ENCODE peak calls at places on chromosomes 4 and X, in eight cellular contexts. One of them, this sample, is unnamed.
A peak's percentile ranks its signal among the peaks of the same experiment; 100 is the strongest.

GRCh38 chr4:56626963-56627362 is 54.1 kb downstream of the HOPX start:
- DNase-seq in PC-9: no peak
- DNase-seq in SK-N-SH: no peak
- DNase-seq in OCI-LY7: no peak
- DNase-seq in GM23338: no peak
- DNase-seq in MM.1S: peak; percentile 19
- DNase-seq in PC-3: peak; percentile 29
- DNase-seq in HCT116: no peak
- DNase-seq in this sample: no peak

GRCh38 chr4:8267077-8267476 is 2.5 kb upstream of the HTRA3 start:
- DNase-seq in PC-9: peak; percentile 44
- DNase-seq in HCT116: peak; percentile 35
- DNase-seq in PC-3: peak; percentile 68
- DNase-seq in GM23338: peak; percentile 87
- DNase-seq in SK-N-SH: peak; percentile 73
- DNase-seq in MM.1S: peak; percentile 42
- DNase-seq in OCI-LY7: peak; percentile 54
- DNase-seq in this sample: peak; percentile 81

GRCh38 chrX:68917799-68918198 is 89.0 kb downstream of the EFNB1 start:
- DNase-seq in MM.1S: no peak
- DNase-seq in PC-3: no peak
- DNase-seq in PC-9: no peak
- DNase-seq in HCT116: no peak
- DNase-seq in SK-N-SH: peak; percentile 47
- DNase-seq in GM23338: no peak
- DNase-seq in OCI-LY7: no peak
- DNase-seq in this sample: no peak

GRCh38 chrX:64976673-64977040 is 407 bp upstream of the ZC4H2 start:
- DNase-seq in PC-3: no peak
- DNase-seq in GM23338: peak; percentile 14
- DNase-seq in MM.1S: no peak
- DNase-seq in SK-N-SH: no peak
- DNase-seq in OCI-LY7: no peak
- DNase-seq in HCT116: no peak
- DNase-seq in PC-9: no peak
- DNase-seq in this sample: no peak

GRCh38 chr4:40536032-40536431 is 93.6 kb downstream of the RBM47 start:
- DNase-seq in SK-N-SH: no peak
- DNase-seq in MM.1S: no peak
- DNase-seq in OCI-LY7: peak; percentile 88
- DNase-seq in PC-9: no peak
- DNase-seq in HCT116: no peak
- DNase-seq in GM23338: no peak
- DNase-seq in PC-3: no peak
- DNase-seq in this sample: no peak

GRCh38 chr4:156329779-156330178 is 376.1 kb upstream of the CTSO start:
- DNase-seq in PC-3: peak; percentile 25
- DNase-seq in MM.1S: no peak
- DNase-seq in SK-N-SH: no peak
- DNase-seq in OCI-LY7: no peak
- DNase-seq in GM23338: no peak
- DNase-seq in HCT116: no peak
- DNase-seq in PC-9: no peak
- DNase-seq in this sample: no peak

GRCh38 chrX:71941771-71942170 is 31.1 kb downstream of the NHSL2 start:
- DNase-seq in PC-9: no peak
- DNase-seq in MM.1S: no peak
- DNase-seq in SK-N-SH: no peak
- DNase-seq in OCI-LY7: no peak
- DNase-seq in PC-3: peak; percentile 30
- DNase-seq in GM23338: no peak
- DNase-seq in HCT116: no peak
- DNase-seq in this sample: peak; percentile 49

GRCh38 chrX:73930300-73930699 is 367.3 kb downstream of the CHIC1 start:
- DNase-seq in SK-N-SH: no peak
- DNase-seq in GM23338: no peak
- DNase-seq in MM.1S: no peak
- DNase-seq in OCI-LY7: no peak
- DNase-seq in PC-9: peak; percentile 36
- DNase-seq in HCT116: no peak
- DNase-seq in PC-3: peak; percentile 15
- DNase-seq in this sample: no peak

GRCh38 chr4:133152330-133152791 is 3.3 kb downstream of the PCDH10 start:
- DNase-seq in HCT116: no peak
- DNase-seq in GM23338: peak; percentile 29
- DNase-seq in OCI-LY7: no peak
- DNase-seq in SK-N-SH: no peak
- DNase-seq in PC-9: no peak
- DNase-seq in PC-3: no peak
- DNase-seq in MM.1S: no peak
- DNase-seq in this sample: no peak

GRCh38 chrX:1465261-1466231 is 12.8 kb upstream of the ASMTL start:
- DNase-seq in PC-3: no peak
- DNase-seq in HCT116: no peak
- DNase-seq in SK-N-SH: no peak
- DNase-seq in PC-9: no peak
- DNase-seq in OCI-LY7: no peak
- DNase-seq in GM23338: no peak
- DNase-seq in MM.1S: no peak
- DNase-seq in this sample: no peak

GRCh38 chrX:9532349-9532748 is 67.5 kb downstream of the TBL1X start:
- DNase-seq in PC-3: no peak
- DNase-seq in GM23338: no peak
- DNase-seq in HCT116: no peak
- DNase-seq in OCI-LY7: no peak
- DNase-seq in SK-N-SH: no peak
- DNase-seq in MM.1S: no peak
- DNase-seq in PC-9: no peak
- DNase-seq in this sample: no peak

GRCh38 chr4:35521682-35522081 is 722.6 kb downstream of the ARAP2 start:
- DNase-seq in MM.1S: no peak
- DNase-seq in GM23338: no peak
- DNase-seq in OCI-LY7: no peak
- DNase-seq in HCT116: no peak
- DNase-seq in SK-N-SH: no peak
- DNase-seq in PC-9: no peak
- DNase-seq in PC-3: no peak
- DNase-seq in this sample: no peak

GRCh38 chrX:30791296-30792278 is 97.5 kb downstream of the TAB3 start:
- DNase-seq in PC-9: no peak
- DNase-seq in OCI-LY7: no peak
- DNase-seq in PC-3: no peak
- DNase-seq in SK-N-SH: no peak
- DNase-seq in HCT116: no peak
- DNase-seq in GM23338: no peak
- DNase-seq in MM.1S: no peak
- DNase-seq in this sample: no peak

GRCh38 chr4:62909238-62909637 is 1500.0 kb downstream of the TECRL start:
- DNase-seq in HCT116: no peak
- DNase-seq in PC-9: no peak
- DNase-seq in MM.1S: no peak
- DNase-seq in OCI-LY7: no peak
- DNase-seq in PC-3: no peak
- DNase-seq in SK-N-SH: no peak
- DNase-seq in GM23338: no peak
- DNase-seq in this sample: no peak

GRCh38 chr4:142534994-142535393 is 311.1 kb downstream of the INPP4B start:
- DNase-seq in PC-9: peak; percentile 44
- DNase-seq in GM23338: no peak
- DNase-seq in MM.1S: no peak
- DNase-seq in OCI-LY7: no peak
- DNase-seq in PC-3: peak; percentile 91
- DNase-seq in SK-N-SH: no peak
- DNase-seq in HCT116: no peak
- DNase-seq in this sample: no peak

GRCh38 chr4:97819314-97819713 is 324.0 kb downstream of the STPG2 start:
- DNase-seq in OCI-LY7: no peak
- DNase-seq in HCT116: no peak
- DNase-seq in MM.1S: no peak
- DNase-seq in PC-9: no peak
- DNase-seq in SK-N-SH: no peak
- DNase-seq in PC-3: peak; percentile 49
- DNase-seq in GM23338: no peak
- DNase-seq in this sample: no peak

GRCh38 chr4:133929540-133929939 is 272.0 kb downstream of the PABPC4L start:
- DNase-seq in GM23338: no peak
- DNase-seq in SK-N-SH: no peak
- DNase-seq in PC-9: no peak
- DNase-seq in PC-3: no peak
- DNase-seq in MM.1S: no peak
- DNase-seq in OCI-LY7: no peak
- DNase-seq in HCT116: no peak
- DNase-seq in this sample: no peak

GRCh38 chr4:101345271-101345595 is 2.1 kb downstream of the PPP3CA start:
- DNase-seq in GM23338: no peak
- DNase-seq in SK-N-SH: peak; percentile 30
- DNase-seq in OCI-LY7: peak; percentile 34
- DNase-seq in PC-9: no peak
- DNase-seq in MM.1S: no peak
- DNase-seq in PC-3: no peak
- DNase-seq in HCT116: no peak
- DNase-seq in this sample: no peak

GRCh38 chr4:81052119-81053068 is 21.9 kb downstream of the BMP3 start:
- DNase-seq in SK-N-SH: peak; percentile 20
- DNase-seq in MM.1S: peak; percentile 96
- DNase-seq in HCT116: peak; percentile 59
- DNase-seq in OCI-LY7: peak; percentile 99
- DNase-seq in PC-9: peak; percentile 46
- DNase-seq in GM23338: peak; percentile 87
- DNase-seq in PC-3: peak; percentile 74
- DNase-seq in this sample: peak; percentile 75

GRCh38 chr4:3365871-3366842 is 73.3 kb downstream of the RGS12 start:
- DNase-seq in OCI-LY7: no peak
- DNase-seq in HCT116: no peak
- DNase-seq in MM.1S: no peak
- DNase-seq in PC-9: no peak
- DNase-seq in PC-3: no peak
- DNase-seq in SK-N-SH: peak; percentile 39
- DNase-seq in GM23338: no peak
- DNase-seq in this sample: no peak

DNA sequence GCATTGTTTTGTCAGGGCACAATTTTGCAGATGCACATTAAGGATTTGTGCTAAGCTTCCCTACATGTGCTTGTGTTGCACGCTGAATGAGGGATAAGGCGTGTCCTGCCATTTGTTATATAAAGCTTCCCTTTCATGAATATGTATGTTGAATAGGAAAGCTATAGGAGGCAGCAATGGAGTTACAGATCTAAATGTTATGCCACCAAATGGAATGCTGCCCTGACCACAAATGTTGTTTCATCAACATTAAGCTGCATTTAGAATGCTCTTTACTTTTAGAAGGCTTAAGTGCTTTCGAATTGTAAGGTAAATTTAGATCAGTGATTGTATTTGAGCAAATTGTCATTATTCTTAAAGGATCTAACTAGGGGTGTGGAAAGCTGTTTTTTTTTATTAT is 21.0 kb downstream of the SGMS2 start:
- DNase-seq in MM.1S: no peak
- DNase-seq in OCI-LY7: no peak
- DNase-seq in PC-3: no peak
- DNase-seq in PC-9: no peak
- DNase-seq in GM23338: no peak
- DNase-seq in SK-N-SH: no peak
- DNase-seq in HCT116: no peak
- DNase-seq in this sample: no peak
- H3K9me2 ChIP-seq in MM.1S: no peaks in the 10 kb centered on the region
- H3K9me2 ChIP-seq in OCI-LY7: no peaks in the 10 kb centered on the region
- H3K9me2 ChIP-seq in PC-3: no peaks in the 10 kb centered on the region
- H3K9me2 ChIP-seq in PC-9: no peaks in the 10 kb centered on the region
- H3K9me2 ChIP-seq in GM23338: peaks cover 7% of the 10 kb centered on the region
- H3K9me2 ChIP-seq in SK-N-SH: no peaks in the 10 kb centered on the region
- H3K9me2 ChIP-seq in HCT116: no peaks in the 10 kb centered on the region
- H3K9me2 ChIP-seq in this sample: no peaks in the 10 kb centered on the region

DNA sequence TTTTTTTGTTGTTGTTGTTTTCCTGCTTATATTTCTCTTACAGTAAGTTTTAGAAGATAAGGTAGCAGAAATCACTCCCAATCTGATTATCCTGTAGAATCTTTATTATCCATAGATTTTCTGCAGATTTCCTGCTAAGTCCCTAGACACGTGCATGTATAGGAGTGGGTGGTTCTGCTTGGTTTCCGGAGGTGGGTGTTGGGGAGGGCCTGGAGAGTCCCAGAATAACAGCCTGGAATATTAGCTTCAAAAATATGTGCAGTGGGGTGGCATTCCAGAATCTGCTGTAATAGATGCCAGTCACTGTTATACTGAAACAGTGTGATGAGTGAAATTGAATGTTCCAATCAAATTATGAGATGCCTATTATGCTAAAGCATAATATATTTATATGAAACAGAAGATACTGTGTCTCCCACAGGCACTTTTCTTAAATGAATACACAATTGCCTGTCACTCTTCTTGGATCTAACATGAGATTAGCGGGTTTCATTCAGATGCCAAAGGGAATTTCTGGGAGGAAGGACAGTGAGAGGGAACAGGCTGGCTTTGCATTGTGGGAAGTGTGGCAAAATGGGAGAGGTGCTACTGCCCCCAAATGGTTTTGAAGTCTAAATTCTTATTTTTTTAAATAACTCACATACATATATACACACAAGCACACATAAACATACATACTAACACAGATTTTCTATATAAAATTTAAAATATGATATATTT is 37.6 kb downstream of the C4orf50 start:
- DNase-seq in OCI-LY7: no peak
- DNase-seq in MM.1S: no peak
- DNase-seq in HCT116: peak; percentile 7
- DNase-seq in PC-9: no peak
- DNase-seq in SK-N-SH: peak; percentile 73
- DNase-seq in GM23338: no peak
- DNase-seq in PC-3: no peak
- DNase-seq in this sample: no peak
- TF ChIP-seq CTCF in OCI-LY7: peak; percentile 26
- TF ChIP-seq CTCF in MM.1S: no peak
- TF ChIP-seq CTCF in HCT116: no peak
- TF ChIP-seq CTCF in PC-9: no peak
- TF ChIP-seq CTCF in SK-N-SH: no peak
- TF ChIP-seq CTCF in GM23338: peak; percentile 42
- TF ChIP-seq CTCF in PC-3: no peak
- TF ChIP-seq CTCF in this sample: peak; percentile 13

GRCh38 chr4:53614616-53615015 is 23.3 kb upstream of the LNX1 start:
- DNase-seq in MM.1S: no peak
- DNase-seq in SK-N-SH: no peak
- DNase-seq in GM23338: peak; percentile 76
- DNase-seq in PC-9: no peak
- DNase-seq in OCI-LY7: peak; percentile 8
- DNase-seq in HCT116: no peak
- DNase-seq in PC-3: peak; percentile 72
- DNase-seq in this sample: peak; percentile 48
- H3K4me2 ChIP-seq in MM.1S: no peak overlapping the region
- H3K4me2 ChIP-seq in SK-N-SH: no peak overlapping the region
- H3K4me2 ChIP-seq in GM23338: no peak overlapping the region
- H3K4me2 ChIP-seq in PC-9: no peak overlapping the region
- H3K4me2 ChIP-seq in OCI-LY7: no peak overlapping the region
- H3K4me2 ChIP-seq in HCT116: no peak overlapping the region
- H3K4me2 ChIP-seq in PC-3: no peak overlapping the region
- H3K4me2 ChIP-seq in this sample: no peak overlapping the region

DNA sequence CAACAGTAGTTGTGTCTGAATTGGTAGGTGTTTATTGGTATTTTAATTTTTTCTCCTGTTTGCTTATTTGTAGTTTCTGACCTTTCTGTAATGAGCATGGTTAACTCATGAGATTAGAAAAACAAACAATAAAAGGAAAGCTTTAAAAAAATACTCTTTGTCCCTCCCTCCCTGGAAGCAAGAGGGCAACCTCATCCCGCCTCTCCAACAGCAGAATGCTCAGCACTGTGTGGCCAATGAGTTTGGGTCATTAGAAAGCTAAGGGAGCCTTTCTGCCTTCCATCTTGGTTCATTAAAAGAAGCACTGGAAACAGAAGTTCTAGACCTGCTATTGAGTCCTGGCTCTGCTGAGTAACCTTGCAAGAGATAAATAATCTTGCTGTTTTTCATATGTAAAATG is 33.9 kb downstream of the TRPC5 start:
- DNase-seq in SK-N-SH: no peak
- DNase-seq in MM.1S: no peak
- DNase-seq in PC-3: no peak
- DNase-seq in OCI-LY7: no peak
- DNase-seq in GM23338: peak; percentile 4
- DNase-seq in PC-9: no peak
- DNase-seq in HCT116: no peak
- DNase-seq in this sample: peak; percentile 32
- H3K9me2 ChIP-seq in SK-N-SH: no peaks in the 10 kb centered on the region
- H3K9me2 ChIP-seq in MM.1S: no peaks in the 10 kb centered on the region
- H3K9me2 ChIP-seq in PC-3: no peaks in the 10 kb centered on the region
- H3K9me2 ChIP-seq in OCI-LY7: no peaks in the 10 kb centered on the region
- H3K9me2 ChIP-seq in GM23338: no peaks in the 10 kb centered on the region
- H3K9me2 ChIP-seq in PC-9: no peaks in the 10 kb centered on the region
- H3K9me2 ChIP-seq in HCT116: no peaks in the 10 kb centered on the region
- H3K9me2 ChIP-seq in this sample: no peaks in the 10 kb centered on the region